ENCODE peak calls at places on chromosomes 6 and 20, in nine cellular contexts. O is psoas muscle, T is SJSA1, E is tibial artery, S is transverse colon, W is neuronal stem cell, M is OCI-LY7, Z is sigmoid colon, X is AG04450. F is an unnamed sample.

GRCh38 chr6:46186583-46186982 is 15.8 kb upstream of the ENPP5 start:
- DNase-seq in O (no peak), T (peak; percentile 65), E (no peak), S (no peak), W (no peak), M (no peak), Z (no peak), X (no peak), F (no peak)

GRCh38 chr20:38730989-38731737 is 6.9 kb downstream of the SLC32A1 start:
- DNase-seq in O (peak; percentile 80), T (peak; percentile 53), E (no peak), S (peak; percentile 69), W (peak; percentile 83), M (peak; percentile 81), Z (peak; percentile 63), X (no peak), F (peak; percentile 62)

GRCh38 chr6:41053056-41053455 is at the start of gene APOBEC2:
- DNase-seq in O (peak; percentile 94), T (no peak), E (no peak), S (no peak), W (no peak), M (no peak), Z (peak; percentile 75), X (no peak), F (no peak)

GRCh38 chr20:61980647-61981583 is 84.8 kb downstream of the TAF4 start:
- DNase-seq in O (no peak), T (peak; percentile 16), E (no peak), S (no peak), W (no peak), M (peak; percentile 76), Z (no peak), X (no peak), F (no peak)

GRCh38 chr6:111689946-111690345 is 84.3 kb upstream of the TRAF3IP2 start:
- DNase-seq in O (no peak), T (no peak), E (no peak), S (no peak), W (no peak), M (no peak), Z (no peak), X (no peak), F (no peak)

GRCh38 chr6:111121789-111122350 is 34.6 kb downstream of the SLC16A10 start:
- DNase-seq in O (peak; percentile 73), T (no peak), E (no peak), S (no peak), W (no peak), M (no peak), Z (no peak), X (no peak), F (no peak)

GRCh38 chr6:74607934-74608333 is 597.9 kb downstream of the COL12A1 start:
- DNase-seq in O (no peak), T (peak; percentile 68), E (no peak), S (no peak), W (no peak), M (no peak), Z (no peak), X (peak; percentile 8), F (no peak)

GRCh38 chr20:64171211-64171610 is 7.0 kb downstream of the MYT1 start:
- DNase-seq in O (peak; percentile 15), T (no peak), E (no peak), S (no peak), W (no peak), M (no peak), Z (no peak), X (no peak), F (no peak)

GRCh38 chr20:59789641-59790040 is 143.8 kb downstream of the SYCP2 start:
- DNase-seq in O (no peak), T (no peak), E (no peak), S (no peak), W (no peak), M (no peak), Z (peak; percentile 5), X (no peak), F (no peak)

GRCh38 chr20:59788811-59789210 is 144.6 kb downstream of the SYCP2 start:
- DNase-seq in O (no peak), T (no peak), E (no peak), S (no peak), W (no peak), M (no peak), Z (peak; percentile 17), X (no peak), F (no peak)

GRCh38 chr20:59788196-59788735 is 145.2 kb downstream of the SYCP2 start:
- DNase-seq in O (no peak), T (no peak), E (peak; percentile 35), S (no peak), W (no peak), M (no peak), Z (no peak), X (no peak), F (no peak)

GRCh38 chr20:59792300-59792699 is 141.1 kb downstream of the SYCP2 start:
- DNase-seq in O (no peak), T (no peak), E (no peak), S (no peak), W (no peak), M (no peak), Z (no peak), X (no peak), F (no peak)

DNA sequence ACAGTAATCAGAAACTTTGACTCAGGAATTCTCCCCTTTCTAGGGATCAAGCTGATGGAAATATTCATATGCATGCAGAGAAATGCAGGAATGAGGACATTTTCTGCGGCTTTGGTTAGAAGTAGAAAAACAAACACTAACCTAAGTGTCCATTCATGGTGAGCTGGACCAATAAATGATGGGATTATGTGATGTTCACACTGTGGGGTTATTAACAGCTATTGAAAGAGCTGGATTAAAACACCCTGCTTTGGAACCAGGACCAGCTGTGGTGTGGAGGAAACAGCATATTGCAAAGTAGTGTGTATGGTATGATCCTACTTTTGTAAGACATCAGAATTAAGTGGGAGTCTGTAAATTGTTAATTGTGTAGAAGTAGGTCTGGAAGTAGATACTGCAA is 143.0 kb downstream of the SYCP2 start:
- DNase-seq in O (no peak), T (no peak), E (no peak), S (no peak), W (no peak), M (no peak), Z (no peak), X (no peak), F (no peak)
- H3K9me3 ChIP-seq in O (peaks cover 11% of the 10 kb centered on the region), T (no peaks in the 10 kb centered on the region), E (no peaks in the 10 kb centered on the region), S (peaks cover 7% of the 10 kb centered on the region), W (peaks cover 1% of the 10 kb centered on the region), M (peaks cover 7% of the 10 kb centered on the region), Z (no peaks in the 10 kb centered on the region), X (no peaks in the 10 kb centered on the region), F (no peaks in the 10 kb centered on the region)

GRCh38 chr6:357791-358341 is 33.7 kb upstream of the IRF4 start:
- DNase-seq in O (no peak), T (no peak), E (peak; percentile 64), S (no peak), W (no peak), M (no peak), Z (peak; percentile 62), X (no peak), F (no peak)
- H3K9me3 ChIP-seq in O (no peaks in the 10 kb centered on the region), T (no peaks in the 10 kb centered on the region), E (no peaks in the 10 kb centered on the region), S (no peaks in the 10 kb centered on the region), W (peaks cover 49% of the 10 kb centered on the region), M (no peaks in the 10 kb centered on the region), Z (no peaks in the 10 kb centered on the region), X (peaks cover 69% of the 10 kb centered on the region), F (no peaks in the 10 kb centered on the region)

GRCh38 chr20:51249781-51250180 is 226.9 kb upstream of the KCNG1 start:
- DNase-seq in O (no peak), T (no peak), E (no peak), S (no peak), W (no peak), M (no peak), Z (no peak), X (no peak), F (no peak)

GRCh38 chr20:51238675-51239305 is 215.9 kb upstream of the KCNG1 start:
- DNase-seq in O (no peak), T (no peak), E (no peak), S (no peak), W (no peak), M (no peak), Z (no peak), X (no peak), F (no peak)

GRCh38 chr20:51249215-51249614 is 226.3 kb upstream of the KCNG1 start:
- DNase-seq in O (no peak), T (no peak), E (no peak), S (no peak), W (no peak), M (no peak), Z (no peak), X (no peak), F (no peak)

GRCh38 chr20:51244496-51244895 is 221.6 kb upstream of the KCNG1 start:
- DNase-seq in O (no peak), T (no peak), E (no peak), S (no peak), W (no peak), M (no peak), Z (no peak), X (no peak), F (no peak)
- H3K9me3 ChIP-seq in O (peaks cover 9% of the 10 kb centered on the region), T (peaks cover 3% of the 10 kb centered on the region), E (no peaks in the 10 kb centered on the region), S (no peaks in the 10 kb centered on the region), W (peaks cover 8% of the 10 kb centered on the region), M (peaks cover 10% of the 10 kb centered on the region), Z (peaks cover 3% of the 10 kb centered on the region), X (peaks cover 17% of the 10 kb centered on the region), F (peaks cover 3% of the 10 kb centered on the region)

GRCh38 chr6:3359973-3360726 is 96.7 kb downstream of the SLC22A23 start:
- DNase-seq in O (no peak), T (no peak), E (no peak), S (no peak), W (no peak), M (no peak), Z (no peak), X (no peak), F (no peak)

GRCh38 chr6:3357669-3358068 is 98.9 kb downstream of the PSMG4 start:
- DNase-seq in O (no peak), T (no peak), E (no peak), S (no peak), W (no peak), M (no peak), Z (peak; percentile 49), X (no peak), F (no peak)

GRCh38 chr6:3358413-3359090 is 98.3 kb downstream of the SLC22A23 start:
- DNase-seq in O (no peak), T (no peak), E (no peak), S (no peak), W (no peak), M (no peak), Z (peak; percentile 17), X (no peak), F (no peak)

GRCh38 chr6:3360727-3361045 is 96.2 kb downstream of the SLC22A23 start:
- DNase-seq in O (no peak), T (no peak), E (no peak), S (no peak), W (no peak), M (no peak), Z (no peak), X (no peak), F (no peak)

GRCh38 chr6:3359091-3359752 is 97.6 kb downstream of the SLC22A23 start:
- DNase-seq in O (no peak), T (no peak), E (no peak), S (no peak), W (no peak), M (no peak), Z (peak; percentile 13), X (no peak), F (no peak)
- H3K9me3 ChIP-seq in O (no peaks in the 10 kb centered on the region), T (no peaks in the 10 kb centered on the region), E (no peaks in the 10 kb centered on the region), S (no peaks in the 10 kb centered on the region), W (peaks cover 2% of the 10 kb centered on the region), M (no peaks in the 10 kb centered on the region), Z (no peaks in the 10 kb centered on the region), X (no peaks in the 10 kb centered on the region), F (no peaks in the 10 kb centered on the region)